ENCODE peak calls at places on chromosome 10, in seven cellular contexts. One of them, this sample, is unnamed.

GRCh38 chr10:50381637-50382036 is 130.3 kb upstream of the ASAH2 start:
- DNase-seq in choroid plexus epithelial cell: no peak
- DNase-seq in stimulated activated CD8-positive, alpha-beta memory T cell treated with anti-CD3 and anti-CD28 coated beads, Interleukin-4, amount 100 ng/mL, for 4 hours: no peak
- DNase-seq in stimulated activated CD4-positive, alpha-beta T cell treated with anti-CD3 and anti-CD28 coated beads, Interleukin-2, amount 100 ng/mL, for 24 hours: no peak
- DNase-seq in CD4-positive, CD25-positive, alpha-beta regulatory T cell: no peak
- DNase-seq in cardiac fibroblast: peak
- DNase-seq in COR-L47: no peak
- DNase-seq in this sample: peak

GRCh38 chr10:114523876-114524275 is 119.6 kb upstream of the AFAP1L2 start:
- DNase-seq in choroid plexus epithelial cell: no peak
- DNase-seq in COR-L47: no peak
- DNase-seq in CD4-positive, CD25-positive, alpha-beta regulatory T cell: no peak
- DNase-seq in stimulated activated CD4-positive, alpha-beta T cell treated with anti-CD3 and anti-CD28 coated beads, Interleukin-2, amount 100 ng/mL, for 24 hours: no peak
- DNase-seq in stimulated activated CD8-positive, alpha-beta memory T cell treated with anti-CD3 and anti-CD28 coated beads, Interleukin-4, amount 100 ng/mL, for 4 hours: no peak
- DNase-seq in cardiac fibroblast: no peak
- DNase-seq in this sample: no peak

GRCh38 chr10:10332786-10333185 is 684.9 kb upstream of the CELF2 start:
- DNase-seq in stimulated activated CD4-positive, alpha-beta T cell treated with anti-CD3 and anti-CD28 coated beads, Interleukin-2, amount 100 ng/mL, for 24 hours: no peak
- DNase-seq in CD4-positive, CD25-positive, alpha-beta regulatory T cell: no peak
- DNase-seq in choroid plexus epithelial cell: no peak
- DNase-seq in cardiac fibroblast: no peak
- DNase-seq in COR-L47: no peak
- DNase-seq in stimulated activated CD8-positive, alpha-beta memory T cell treated with anti-CD3 and anti-CD28 coated beads, Interleukin-4, amount 100 ng/mL, for 4 hours: no peak
- DNase-seq in this sample: no peak

GRCh38 chr10:128044186-128044585 is 82.0 kb downstream of the MKI67 start:
- DNase-seq in cardiac fibroblast: no peak
- DNase-seq in stimulated activated CD4-positive, alpha-beta T cell treated with anti-CD3 and anti-CD28 coated beads, Interleukin-2, amount 100 ng/mL, for 24 hours: no peak
- DNase-seq in COR-L47: no peak
- DNase-seq in stimulated activated CD8-positive, alpha-beta memory T cell treated with anti-CD3 and anti-CD28 coated beads, Interleukin-4, amount 100 ng/mL, for 4 hours: no peak
- DNase-seq in CD4-positive, CD25-positive, alpha-beta regulatory T cell: no peak
- DNase-seq in choroid plexus epithelial cell: no peak
- DNase-seq in this sample: no peak

GRCh38 chr10:34622914-34623313 is 192.2 kb downstream of the PARD3 start:
- DNase-seq in stimulated activated CD8-positive, alpha-beta memory T cell treated with anti-CD3 and anti-CD28 coated beads, Interleukin-4, amount 100 ng/mL, for 4 hours: no peak
- DNase-seq in choroid plexus epithelial cell: no peak
- DNase-seq in cardiac fibroblast: no peak
- DNase-seq in CD4-positive, CD25-positive, alpha-beta regulatory T cell: no peak
- DNase-seq in stimulated activated CD4-positive, alpha-beta T cell treated with anti-CD3 and anti-CD28 coated beads, Interleukin-2, amount 100 ng/mL, for 24 hours: no peak
- DNase-seq in COR-L47: no peak
- DNase-seq in this sample: no peak

GRCh38 chr10:10967029-10967428 is 50.6 kb upstream of the CELF2 start:
- DNase-seq in CD4-positive, CD25-positive, alpha-beta regulatory T cell: no peak
- DNase-seq in stimulated activated CD8-positive, alpha-beta memory T cell treated with anti-CD3 and anti-CD28 coated beads, Interleukin-4, amount 100 ng/mL, for 4 hours: no peak
- DNase-seq in stimulated activated CD4-positive, alpha-beta T cell treated with anti-CD3 and anti-CD28 coated beads, Interleukin-2, amount 100 ng/mL, for 24 hours: no peak
- DNase-seq in COR-L47: no peak
- DNase-seq in choroid plexus epithelial cell: no peak
- DNase-seq in cardiac fibroblast: no peak
- DNase-seq in this sample: no peak

GRCh38 chr10:30594077-30594476 is 35.5 kb downstream of the LYZL2 start:
- DNase-seq in cardiac fibroblast: no peak
- DNase-seq in CD4-positive, CD25-positive, alpha-beta regulatory T cell: no peak
- DNase-seq in stimulated activated CD4-positive, alpha-beta T cell treated with anti-CD3 and anti-CD28 coated beads, Interleukin-2, amount 100 ng/mL, for 24 hours: no peak
- DNase-seq in stimulated activated CD8-positive, alpha-beta memory T cell treated with anti-CD3 and anti-CD28 coated beads, Interleukin-4, amount 100 ng/mL, for 4 hours: no peak
- DNase-seq in choroid plexus epithelial cell: no peak
- DNase-seq in COR-L47: no peak
- DNase-seq in this sample: no peak

GRCh38 chr10:43254199-43254730 is 12.6 kb downstream of the RASGEF1A start:
- DNase-seq in CD4-positive, CD25-positive, alpha-beta regulatory T cell: no peak
- DNase-seq in stimulated activated CD4-positive, alpha-beta T cell treated with anti-CD3 and anti-CD28 coated beads, Interleukin-2, amount 100 ng/mL, for 24 hours: peak
- DNase-seq in stimulated activated CD8-positive, alpha-beta memory T cell treated with anti-CD3 and anti-CD28 coated beads, Interleukin-4, amount 100 ng/mL, for 4 hours: no peak
- DNase-seq in choroid plexus epithelial cell: no peak
- DNase-seq in COR-L47: no peak
- DNase-seq in cardiac fibroblast: no peak
- DNase-seq in this sample: no peak

GRCh38 chr10:120945801-120946302 is 94.7 kb downstream of the WDR11 start:
- DNase-seq in stimulated activated CD4-positive, alpha-beta T cell treated with anti-CD3 and anti-CD28 coated beads, Interleukin-2, amount 100 ng/mL, for 24 hours: no peak
- DNase-seq in cardiac fibroblast: peak
- DNase-seq in COR-L47: no peak
- DNase-seq in stimulated activated CD8-positive, alpha-beta memory T cell treated with anti-CD3 and anti-CD28 coated beads, Interleukin-4, amount 100 ng/mL, for 4 hours: no peak
- DNase-seq in choroid plexus epithelial cell: no peak
- DNase-seq in CD4-positive, CD25-positive, alpha-beta regulatory T cell: no peak
- DNase-seq in this sample: peak